ENCODE peak calls at places on chromosomes 2 and 18, in nine cellular contexts. One of them, this sample, is unnamed.

GRCh38 chr18:26425148-26425531 is 123.2 kb downstream of the KCTD1 start:
- DNase-seq in NCI-H2029: no peak
- DNase-seq in NCI-H1694: no peak
- DNase-seq in nephron progenitor cell: no peak
- DNase-seq in MCF 10A: peak; percentile 24
- DNase-seq in K562: no peak
- DNase-seq in PC-3: no peak
- DNase-seq in foreskin fibroblast: peak; percentile 53
- DNase-seq in astrocyte of the spinal cord: no peak
- DNase-seq in this sample: peak; percentile 42

GRCh38 chr2:108315408-108316193 is 26.9 kb downstream of the SULT1C2 start:
- DNase-seq in NCI-H2029: no peak
- DNase-seq in NCI-H1694: no peak
- DNase-seq in nephron progenitor cell: no peak
- DNase-seq in MCF 10A: no peak
- DNase-seq in K562: no peak
- DNase-seq in PC-3: peak; percentile 54
- DNase-seq in foreskin fibroblast: no peak
- DNase-seq in astrocyte of the spinal cord: no peak
- DNase-seq in this sample: no peak

GRCh38 chr2:231883468-231883881 is 42.7 kb downstream of the NPPC start:
- DNase-seq in NCI-H2029: no peak
- DNase-seq in NCI-H1694: no peak
- DNase-seq in nephron progenitor cell: peak; percentile 27
- DNase-seq in MCF 10A: no peak
- DNase-seq in K562: no peak
- DNase-seq in PC-3: no peak
- DNase-seq in foreskin fibroblast: peak; percentile 67
- DNase-seq in astrocyte of the spinal cord: peak; percentile 2
- DNase-seq in this sample: no peak

GRCh38 chr2:189179607-189179979 is at the start of gene COL5A2:
- DNase-seq in NCI-H2029: no peak
- DNase-seq in NCI-H1694: no peak
- DNase-seq in nephron progenitor cell: peak; percentile 35
- DNase-seq in MCF 10A: no peak
- DNase-seq in K562: no peak
- DNase-seq in PC-3: no peak
- DNase-seq in foreskin fibroblast: peak; percentile 93
- DNase-seq in astrocyte of the spinal cord: peak; percentile 95
- DNase-seq in this sample: no peak

GRCh38 chr2:149566652-149567051 is 20.9 kb downstream of the MMADHC start:
- DNase-seq in NCI-H2029: no peak
- DNase-seq in NCI-H1694: no peak
- DNase-seq in nephron progenitor cell: no peak
- DNase-seq in MCF 10A: no peak
- DNase-seq in K562: no peak
- DNase-seq in PC-3: no peak
- DNase-seq in foreskin fibroblast: no peak
- DNase-seq in astrocyte of the spinal cord: no peak
- DNase-seq in this sample: no peak

GRCh38 chr2:204468689-204469429 is 76.4 kb upstream of the PARD3B start:
- DNase-seq in NCI-H2029: no peak
- DNase-seq in NCI-H1694: no peak
- DNase-seq in nephron progenitor cell: no peak
- DNase-seq in MCF 10A: peak; percentile 19
- DNase-seq in K562: no peak
- DNase-seq in PC-3: peak; percentile 81
- DNase-seq in foreskin fibroblast: peak; percentile 94
- DNase-seq in astrocyte of the spinal cord: peak; percentile 59
- DNase-seq in this sample: no peak

GRCh38 chr2:129801575-129801974 is 177.9 kb upstream of the RAB6C start:
- DNase-seq in NCI-H2029: peak; percentile 32
- DNase-seq in NCI-H1694: peak; percentile 68
- DNase-seq in nephron progenitor cell: no peak
- DNase-seq in MCF 10A: peak; percentile 49
- DNase-seq in K562: no peak
- DNase-seq in PC-3: peak; percentile 57
- DNase-seq in foreskin fibroblast: peak; percentile 70
- DNase-seq in astrocyte of the spinal cord: peak; percentile 58
- DNase-seq in this sample: peak; percentile 30

GRCh38 chr2:95323347-95324155 is 26.4 kb downstream of the KCNIP3 start:
- DNase-seq in NCI-H2029: no peak
- DNase-seq in NCI-H1694: no peak
- DNase-seq in nephron progenitor cell: peak; percentile 53
- DNase-seq in MCF 10A: peak; percentile 80
- DNase-seq in K562: peak; percentile 49
- DNase-seq in PC-3: peak; percentile 87
- DNase-seq in foreskin fibroblast: peak; percentile 48
- DNase-seq in astrocyte of the spinal cord: no peak
- DNase-seq in this sample: peak; percentile 79

GRCh38 chr18:3924455-3924854 is 474.5 kb downstream of the TGIF1 start:
- DNase-seq in NCI-H2029: no peak
- DNase-seq in NCI-H1694: no peak
- DNase-seq in nephron progenitor cell: no peak
- DNase-seq in MCF 10A: no peak
- DNase-seq in K562: no peak
- DNase-seq in PC-3: no peak
- DNase-seq in foreskin fibroblast: no peak
- DNase-seq in astrocyte of the spinal cord: no peak
- DNase-seq in this sample: no peak

GRCh38 chr18:23629444-23629946 is 33.2 kb downstream of the ANKRD29 start:
- DNase-seq in NCI-H2029: peak; percentile 80
- DNase-seq in NCI-H1694: no peak
- DNase-seq in nephron progenitor cell: no peak
- DNase-seq in MCF 10A: no peak
- DNase-seq in K562: no peak
- DNase-seq in PC-3: peak; percentile 37
- DNase-seq in foreskin fibroblast: no peak
- DNase-seq in astrocyte of the spinal cord: no peak
- DNase-seq in this sample: no peak

GRCh38 chr18:424071-424868 is 76.2 kb downstream of the COLEC12 start:
- DNase-seq in NCI-H2029: no peak
- DNase-seq in NCI-H1694: no peak
- DNase-seq in nephron progenitor cell: no peak
- DNase-seq in MCF 10A: no peak
- DNase-seq in K562: no peak
- DNase-seq in PC-3: no peak
- DNase-seq in foreskin fibroblast: peak; percentile 78
- DNase-seq in astrocyte of the spinal cord: peak; percentile 75
- DNase-seq in this sample: no peak

GRCh38 chr2:105737980-105738657 is 6.6 kb upstream of the NCK2 start:
- DNase-seq in NCI-H2029: no peak
- DNase-seq in NCI-H1694: no peak
- DNase-seq in nephron progenitor cell: no peak
- DNase-seq in MCF 10A: no peak
- DNase-seq in K562: no peak
- DNase-seq in PC-3: peak; percentile 28
- DNase-seq in foreskin fibroblast: peak; percentile 30
- DNase-seq in astrocyte of the spinal cord: peak; percentile 18
- DNase-seq in this sample: no peak

GRCh38 chr2:109376796-109377495 is 236.8 kb downstream of the SEPTIN10 start:
- DNase-seq in NCI-H2029: no peak
- DNase-seq in NCI-H1694: no peak
- DNase-seq in nephron progenitor cell: no peak
- DNase-seq in MCF 10A: no peak
- DNase-seq in K562: no peak
- DNase-seq in PC-3: no peak
- DNase-seq in foreskin fibroblast: peak; percentile 26
- DNase-seq in astrocyte of the spinal cord: no peak
- DNase-seq in this sample: no peak

GRCh38 chr18:11019295-11019694 is 130.1 kb downstream of the PIEZO2 start:
- DNase-seq in NCI-H2029: no peak
- DNase-seq in NCI-H1694: no peak
- DNase-seq in nephron progenitor cell: no peak
- DNase-seq in MCF 10A: no peak
- DNase-seq in K562: no peak
- DNase-seq in PC-3: no peak
- DNase-seq in foreskin fibroblast: no peak
- DNase-seq in astrocyte of the spinal cord: no peak
- DNase-seq in this sample: no peak

GRCh38 chr2:112646102-112646719 is 472 bp downstream of the SLC20A1 start:
- DNase-seq in NCI-H2029: peak; percentile 51
- DNase-seq in NCI-H1694: peak; percentile 48
- DNase-seq in nephron progenitor cell: no peak
- DNase-seq in MCF 10A: no peak
- DNase-seq in K562: no peak
- DNase-seq in PC-3: no peak
- DNase-seq in foreskin fibroblast: no peak
- DNase-seq in astrocyte of the spinal cord: no peak
- DNase-seq in this sample: peak; percentile 73

GRCh38 chr2:123162400-123163016 is 862.6 kb upstream of the CNTNAP5 start:
- DNase-seq in NCI-H2029: no peak
- DNase-seq in NCI-H1694: no peak
- DNase-seq in nephron progenitor cell: no peak
- DNase-seq in MCF 10A: no peak
- DNase-seq in K562: no peak
- DNase-seq in PC-3: no peak
- DNase-seq in foreskin fibroblast: no peak
- DNase-seq in astrocyte of the spinal cord: no peak
- DNase-seq in this sample: no peak

GRCh38 chr2:214533511-214533910 is 122.7 kb downstream of the VWC2L start:
- DNase-seq in NCI-H2029: no peak
- DNase-seq in NCI-H1694: no peak
- DNase-seq in nephron progenitor cell: no peak
- DNase-seq in MCF 10A: no peak
- DNase-seq in K562: no peak
- DNase-seq in PC-3: no peak
- DNase-seq in foreskin fibroblast: no peak
- DNase-seq in astrocyte of the spinal cord: peak; percentile 22
- DNase-seq in this sample: no peak

GRCh38 chr2:24818721-24819167 is 25.5 kb downstream of the CENPO start:
- DNase-seq in NCI-H2029: no peak
- DNase-seq in NCI-H1694: no peak
- DNase-seq in nephron progenitor cell: no peak
- DNase-seq in MCF 10A: no peak
- DNase-seq in K562: peak; percentile 26
- DNase-seq in PC-3: no peak
- DNase-seq in foreskin fibroblast: peak; percentile 49
- DNase-seq in astrocyte of the spinal cord: peak; percentile 55
- DNase-seq in this sample: peak; percentile 22

GRCh38 chr2:111162718-111163331 is 42.1 kb downstream of the BCL2L11 start:
- DNase-seq in NCI-H2029: no peak
- DNase-seq in NCI-H1694: no peak
- DNase-seq in nephron progenitor cell: no peak
- DNase-seq in MCF 10A: no peak
- DNase-seq in K562: peak; percentile 23
- DNase-seq in PC-3: no peak
- DNase-seq in foreskin fibroblast: no peak
- DNase-seq in astrocyte of the spinal cord: no peak
- DNase-seq in this sample: peak; percentile 59

GRCh38 chr2:140929866-140930265 is 1201.0 kb downstream of the LRP1B start:
- DNase-seq in NCI-H2029: no peak
- DNase-seq in NCI-H1694: no peak
- DNase-seq in nephron progenitor cell: no peak
- DNase-seq in MCF 10A: no peak
- DNase-seq in K562: no peak
- DNase-seq in PC-3: peak; percentile 23
- DNase-seq in foreskin fibroblast: peak; percentile 38
- DNase-seq in astrocyte of the spinal cord: no peak
- DNase-seq in this sample: no peak

GRCh38 chr2:170341684-170342631 is 164.0 kb downstream of the MYO3B start:
- DNase-seq in NCI-H2029: no peak
- DNase-seq in NCI-H1694: peak; percentile 22
- DNase-seq in nephron progenitor cell: no peak
- DNase-seq in MCF 10A: no peak
- DNase-seq in K562: no peak
- DNase-seq in PC-3: no peak
- DNase-seq in foreskin fibroblast: no peak
- DNase-seq in astrocyte of the spinal cord: no peak
- DNase-seq in this sample: no peak

GRCh38 chr2:42812899-42813479 is 20.6 kb upstream of the HAAO start:
- DNase-seq in NCI-H2029: no peak
- DNase-seq in NCI-H1694: peak; percentile 35
- DNase-seq in nephron progenitor cell: no peak
- DNase-seq in MCF 10A: peak; percentile 46
- DNase-seq in K562: peak; percentile 45
- DNase-seq in PC-3: peak; percentile 56
- DNase-seq in foreskin fibroblast: peak; percentile 59
- DNase-seq in astrocyte of the spinal cord: peak; percentile 42
- DNase-seq in this sample: no peak

GRCh38 chr2:173149491-173149890 is 73.8 kb downstream of the MAP3K20 start:
- DNase-seq in NCI-H2029: no peak
- DNase-seq in NCI-H1694: no peak
- DNase-seq in nephron progenitor cell: no peak
- DNase-seq in MCF 10A: peak; percentile 64
- DNase-seq in K562: no peak
- DNase-seq in PC-3: no peak
- DNase-seq in foreskin fibroblast: peak; percentile 35
- DNase-seq in astrocyte of the spinal cord: no peak
- DNase-seq in this sample: no peak

GRCh38 chr2:119393971-119394748 is 27.4 kb downstream of the DBI start:
- DNase-seq in NCI-H2029: no peak
- DNase-seq in NCI-H1694: no peak
- DNase-seq in nephron progenitor cell: no peak
- DNase-seq in MCF 10A: no peak
- DNase-seq in K562: no peak
- DNase-seq in PC-3: no peak
- DNase-seq in foreskin fibroblast: no peak
- DNase-seq in astrocyte of the spinal cord: no peak
- DNase-seq in this sample: no peak

GRCh38 chr18:25409971-25410370 is 58.0 kb upstream of the ZNF521 start:
- DNase-seq in NCI-H2029: no peak
- DNase-seq in NCI-H1694: no peak
- DNase-seq in nephron progenitor cell: no peak
- DNase-seq in MCF 10A: no peak
- DNase-seq in K562: no peak
- DNase-seq in PC-3: no peak
- DNase-seq in foreskin fibroblast: no peak
- DNase-seq in astrocyte of the spinal cord: no peak
- DNase-seq in this sample: no peak

GRCh38 chr2:236403125-236403524 is 138.9 kb upstream of the ASB18 start:
- DNase-seq in NCI-H2029: no peak
- DNase-seq in NCI-H1694: no peak
- DNase-seq in nephron progenitor cell: no peak
- DNase-seq in MCF 10A: no peak
- DNase-seq in K562: no peak
- DNase-seq in PC-3: no peak
- DNase-seq in foreskin fibroblast: no peak
- DNase-seq in astrocyte of the spinal cord: no peak
- DNase-seq in this sample: no peak